ENCODE peak calls at places on chromosomes 13 and 19, in ten cellular contexts. One of them, this sample, is unnamed.

GRCh38 chr19:36046443-36047050 is 7.5 kb downstream of the THAP8 start:
- DNase-seq in iris pigment epithelial cell: peak; percentile 47
- DNase-seq in stimulated activated CD4-positive, alpha-beta T cell treated with anti-CD3 and anti-CD28 coated beads, TNF-alpha, amount 100 ng/mL, for 1 hour: no peak
- DNase-seq in stimulated activated CD8-positive, alpha-beta memory T cell treated with anti-CD3 and anti-CD28 coated beads, Interleukin-15, amount 100 ng/mL, for 24 hours: no peak
- DNase-seq in endothelial cell: no peak
- DNase-seq in hepatic stellate cell: no peak
- DNase-seq in RPMI8226: no peak
- DNase-seq in IMR-90: no peak
- DNase-seq in AG09319: no peak
- DNase-seq in tibial nerve: no peak
- DNase-seq in this sample: no peak

GRCh38 chr13:114203536-114203935 is 24.5 kb downstream of the CFAP97D2 start:
- DNase-seq in iris pigment epithelial cell: no peak
- DNase-seq in stimulated activated CD4-positive, alpha-beta T cell treated with anti-CD3 and anti-CD28 coated beads, TNF-alpha, amount 100 ng/mL, for 1 hour: no peak
- DNase-seq in stimulated activated CD8-positive, alpha-beta memory T cell treated with anti-CD3 and anti-CD28 coated beads, Interleukin-15, amount 100 ng/mL, for 24 hours: no peak
- DNase-seq in endothelial cell: no peak
- DNase-seq in hepatic stellate cell: no peak
- DNase-seq in RPMI8226: no peak
- DNase-seq in IMR-90: no peak
- DNase-seq in AG09319: no peak
- DNase-seq in tibial nerve: no peak
- DNase-seq in this sample: no peak

GRCh38 chr13:111610077-111610476 is 289.6 kb downstream of the TEX29 start:
- DNase-seq in iris pigment epithelial cell: no peak
- DNase-seq in stimulated activated CD4-positive, alpha-beta T cell treated with anti-CD3 and anti-CD28 coated beads, TNF-alpha, amount 100 ng/mL, for 1 hour: no peak
- DNase-seq in stimulated activated CD8-positive, alpha-beta memory T cell treated with anti-CD3 and anti-CD28 coated beads, Interleukin-15, amount 100 ng/mL, for 24 hours: no peak
- DNase-seq in endothelial cell: peak; percentile 29
- DNase-seq in hepatic stellate cell: no peak
- DNase-seq in RPMI8226: no peak
- DNase-seq in IMR-90: no peak
- DNase-seq in AG09319: no peak
- DNase-seq in tibial nerve: no peak
- DNase-seq in this sample: no peak

GRCh38 chr19:44767295-44768180 is 10.2 kb upstream of the CBLC start:
- DNase-seq in iris pigment epithelial cell: no peak
- DNase-seq in stimulated activated CD4-positive, alpha-beta T cell treated with anti-CD3 and anti-CD28 coated beads, TNF-alpha, amount 100 ng/mL, for 1 hour: no peak
- DNase-seq in stimulated activated CD8-positive, alpha-beta memory T cell treated with anti-CD3 and anti-CD28 coated beads, Interleukin-15, amount 100 ng/mL, for 24 hours: no peak
- DNase-seq in endothelial cell: no peak
- DNase-seq in hepatic stellate cell: no peak
- DNase-seq in RPMI8226: no peak
- DNase-seq in IMR-90: no peak
- DNase-seq in AG09319: no peak
- DNase-seq in tibial nerve: no peak
- DNase-seq in this sample: no peak

GRCh38 chr19:39128511-39129079 is 3.0 kb downstream of the PAK4 start:
- DNase-seq in iris pigment epithelial cell: no peak
- DNase-seq in stimulated activated CD4-positive, alpha-beta T cell treated with anti-CD3 and anti-CD28 coated beads, TNF-alpha, amount 100 ng/mL, for 1 hour: no peak
- DNase-seq in stimulated activated CD8-positive, alpha-beta memory T cell treated with anti-CD3 and anti-CD28 coated beads, Interleukin-15, amount 100 ng/mL, for 24 hours: no peak
- DNase-seq in endothelial cell: no peak
- DNase-seq in hepatic stellate cell: no peak
- DNase-seq in RPMI8226: no peak
- DNase-seq in IMR-90: no peak
- DNase-seq in AG09319: no peak
- DNase-seq in tibial nerve: no peak
- DNase-seq in this sample: no peak

GRCh38 chr19:45097776-45098520 is 5.0 kb downstream of the PPP1R37 start:
- DNase-seq in iris pigment epithelial cell: peak; percentile 98
- DNase-seq in stimulated activated CD4-positive, alpha-beta T cell treated with anti-CD3 and anti-CD28 coated beads, TNF-alpha, amount 100 ng/mL, for 1 hour: no peak
- DNase-seq in stimulated activated CD8-positive, alpha-beta memory T cell treated with anti-CD3 and anti-CD28 coated beads, Interleukin-15, amount 100 ng/mL, for 24 hours: no peak
- DNase-seq in endothelial cell: no peak
- DNase-seq in hepatic stellate cell: peak; percentile 99
- DNase-seq in RPMI8226: no peak
- DNase-seq in IMR-90: peak; percentile 98
- DNase-seq in AG09319: peak; percentile 65
- DNase-seq in tibial nerve: no peak
- DNase-seq in this sample: no peak

GRCh38 chr13:70183041-70183440 is 74.8 kb upstream of the KLHL1 start:
- DNase-seq in iris pigment epithelial cell: peak; percentile 81
- DNase-seq in stimulated activated CD4-positive, alpha-beta T cell treated with anti-CD3 and anti-CD28 coated beads, TNF-alpha, amount 100 ng/mL, for 1 hour: no peak
- DNase-seq in stimulated activated CD8-positive, alpha-beta memory T cell treated with anti-CD3 and anti-CD28 coated beads, Interleukin-15, amount 100 ng/mL, for 24 hours: no peak
- DNase-seq in endothelial cell: no peak
- DNase-seq in hepatic stellate cell: no peak
- DNase-seq in RPMI8226: no peak
- DNase-seq in IMR-90: no peak
- DNase-seq in AG09319: no peak
- DNase-seq in tibial nerve: no peak
- DNase-seq in this sample: no peak

GRCh38 chr19:41377977-41378707 is 1.8 kb downstream of the TMEM91 start:
- DNase-seq in iris pigment epithelial cell: no peak
- DNase-seq in stimulated activated CD4-positive, alpha-beta T cell treated with anti-CD3 and anti-CD28 coated beads, TNF-alpha, amount 100 ng/mL, for 1 hour: no peak
- DNase-seq in stimulated activated CD8-positive, alpha-beta memory T cell treated with anti-CD3 and anti-CD28 coated beads, Interleukin-15, amount 100 ng/mL, for 24 hours: no peak
- DNase-seq in endothelial cell: peak; percentile 46
- DNase-seq in hepatic stellate cell: no peak
- DNase-seq in RPMI8226: no peak
- DNase-seq in IMR-90: no peak
- DNase-seq in AG09319: no peak
- DNase-seq in tibial nerve: no peak
- DNase-seq in this sample: no peak

GRCh38 chr13:51818771-51819511 is 15.0 kb upstream of the DHRS12 start:
- DNase-seq in iris pigment epithelial cell: peak; percentile 52
- DNase-seq in stimulated activated CD4-positive, alpha-beta T cell treated with anti-CD3 and anti-CD28 coated beads, TNF-alpha, amount 100 ng/mL, for 1 hour: peak; percentile 41
- DNase-seq in stimulated activated CD8-positive, alpha-beta memory T cell treated with anti-CD3 and anti-CD28 coated beads, Interleukin-15, amount 100 ng/mL, for 24 hours: no peak
- DNase-seq in endothelial cell: no peak
- DNase-seq in hepatic stellate cell: no peak
- DNase-seq in RPMI8226: no peak
- DNase-seq in IMR-90: peak; percentile 53
- DNase-seq in AG09319: no peak
- DNase-seq in tibial nerve: no peak
- DNase-seq in this sample: no peak

GRCh38 chr13:71854401-71854800 is 12.6 kb downstream of the DACH1 start:
- DNase-seq in iris pigment epithelial cell: no peak
- DNase-seq in stimulated activated CD4-positive, alpha-beta T cell treated with anti-CD3 and anti-CD28 coated beads, TNF-alpha, amount 100 ng/mL, for 1 hour: no peak
- DNase-seq in stimulated activated CD8-positive, alpha-beta memory T cell treated with anti-CD3 and anti-CD28 coated beads, Interleukin-15, amount 100 ng/mL, for 24 hours: no peak
- DNase-seq in endothelial cell: no peak
- DNase-seq in hepatic stellate cell: no peak
- DNase-seq in RPMI8226: no peak
- DNase-seq in IMR-90: no peak
- DNase-seq in AG09319: no peak
- DNase-seq in tibial nerve: no peak
- DNase-seq in this sample: no peak